ENCODE peak calls at places on chromosomes 2 and 18, in five cellular contexts. G, T, A, I and X are unnamed samples. For H3K4me1, the result is how much of the 10 kb centered on the place peaks cover.

GRCh38 chr18:45932708-45933107 is 34.4 kb downstream of the EPG5 start:
- DNase-seq in G (no peak), T (no peak), A (no peak), I (no peak), X (no peak)

GRCh38 chr2:8300905-8301304 is 381.0 kb upstream of the ID2 start:
- DNase-seq in G (no peak), T (no peak), A (no peak), I (no peak), X (no peak)

GRCh38 chr2:189096769-189097447 is 82.7 kb downstream of the COL5A2 start:
- DNase-seq in G (no peak), T (no peak), A (no peak), I (no peak), X (peak)

GRCh38 chr18:36934884-36935283 is 106.0 kb downstream of the KIAA1328 start:
- DNase-seq in G (no peak), T (no peak), A (no peak), I (no peak), X (peak)

GRCh38 chr2:25168256-25169072 is at the start of gene POMC:
- DNase-seq in G (peak), T (peak), A (no peak), I (peak), X (peak)

GRCh38 chr2:236169741-236170654 is 1.8 kb upstream of the GBX2 start:
- DNase-seq in G (peak), T (peak), A (no peak), I (no peak), X (no peak)

GRCh38 chr2:170212625-170213280 is 34.8 kb downstream of the MYO3B start:
- DNase-seq in G (no peak), T (no peak), A (no peak), I (no peak), X (no peak)

GRCh38 chr2:235066895-235067294 is 115.1 kb downstream of the SH3BP4 start:
- DNase-seq in G (no peak), T (peak), A (no peak), I (no peak), X (no peak)

GRCh38 chr2:181683518-181684453 is 3.5 kb upstream of the NEUROD1 start:
- DNase-seq in G (peak), T (peak), A (no peak), I (no peak), X (peak)

GRCh38 chr18:2534906-2535305 is 36.4 kb downstream of the METTL4 start:
- DNase-seq in G (no peak), T (no peak), A (no peak), I (no peak), X (no peak)

GRCh38 chr2:232013701-232014353 is 52.3 kb downstream of the DIS3L2 start:
- DNase-seq in G (no peak), T (no peak), A (no peak), I (no peak), X (peak)

GRCh38 chr2:108583903-108584520 is 49.7 kb downstream of the LIMS1 start:
- DNase-seq in G (no peak), T (peak), A (peak), I (peak), X (peak)

GRCh38 chr2:42314892-42315468 is 46.0 kb downstream of the COX7A2L start:
- DNase-seq in G (no peak), T (no peak), A (no peak), I (no peak), X (peak)

GRCh38 chr2:28378679-28379392 is 13.8 kb upstream of the FOSL2 start:
- DNase-seq in G (no peak), T (no peak), A (no peak), I (no peak), X (no peak)

GRCh38 chr2:172922294-172922693 is 153.4 kb upstream of the MAP3K20 start:
- DNase-seq in G (no peak), T (no peak), A (no peak), I (no peak), X (no peak)

GRCh38 chr2:45889053-45889452 is 237.6 kb downstream of the PRKCE start:
- DNase-seq in G (no peak), T (peak), A (peak), I (peak), X (peak)

GRCh38 chr2:45684756-45685155 is 33.3 kb downstream of the PRKCE start:
- DNase-seq in G (no peak), T (no peak), A (no peak), I (no peak), X (no peak)

GRCh38 chr2:85259101-85259590 is 68.6 kb downstream of the TGOLN2 start:
- DNase-seq in G (no peak), T (peak), A (no peak), I (no peak), X (no peak)

GRCh38 chr2:123415678-123416077 is 609.4 kb upstream of the CNTNAP5 start:
- DNase-seq in G (no peak), T (no peak), A (no peak), I (no peak), X (no peak)
- H3K4me1 ChIP-seq in G (under half), T (under half), A (under half), I (under half), X (under half)

DNA sequence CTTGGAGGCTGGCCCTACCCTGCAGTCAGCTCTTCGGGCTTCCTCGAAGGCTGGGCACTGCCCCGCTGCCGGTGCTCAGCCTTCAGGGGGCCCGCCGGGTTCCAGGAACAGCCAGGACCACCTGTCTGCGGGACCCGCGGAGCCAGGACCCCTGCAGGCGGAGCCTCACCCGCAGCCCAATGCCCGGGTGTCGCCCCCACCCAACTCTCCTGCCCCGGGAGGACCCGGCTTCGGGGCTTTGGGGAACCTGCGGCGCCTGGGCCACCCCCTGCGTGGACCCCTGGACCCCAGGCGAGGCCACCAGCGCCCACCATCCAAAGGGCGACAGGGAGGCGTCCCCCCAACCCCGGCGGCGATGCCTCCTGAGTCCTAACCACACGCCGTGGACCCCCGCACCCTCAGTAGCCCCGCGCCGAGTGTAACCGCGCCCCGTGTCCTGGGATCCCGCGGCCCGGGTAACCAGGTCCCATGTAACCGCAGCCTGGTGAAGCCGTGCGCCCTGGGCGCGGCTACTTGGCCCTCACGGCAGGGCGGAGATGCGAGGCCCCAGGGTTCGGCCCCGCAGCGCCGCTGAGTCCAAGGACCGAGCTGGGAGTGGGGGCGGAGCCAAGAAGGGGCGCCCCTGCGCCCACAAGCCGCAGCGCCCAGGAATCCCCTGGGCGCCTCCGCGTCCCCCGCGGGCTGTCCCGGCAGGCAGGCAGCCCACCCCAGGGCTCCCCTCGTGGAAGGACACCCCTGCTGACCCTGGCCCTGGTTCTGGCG is 11.0 kb upstream of the UBE2F start:
- DNase-seq in G (peak), T (peak), A (no peak), I (no peak), X (no peak)
- H3K4me3 ChIP-seq in G (peak), T (peak), A (peak), I (no peak), X (peak)

GRCh38 chr2:101435011-101435862 is 39.7 kb downstream of the RFX8 start:
- DNase-seq in G (peak), T (peak), A (peak), I (no peak), X (no peak)

GRCh38 chr2:101440127-101440738 is 34.7 kb downstream of the RFX8 start:
- DNase-seq in G (no peak), T (no peak), A (peak), I (no peak), X (peak)

GRCh38 chr2:101442042-101442666 is 32.8 kb downstream of the RFX8 start:
- DNase-seq in G (no peak), T (no peak), A (no peak), I (no peak), X (peak)

GRCh38 chr2:101442667-101443061 is 32.2 kb downstream of the RFX8 start:
- DNase-seq in G (no peak), T (peak), A (no peak), I (no peak), X (no peak)

GRCh38 chr2:101439716-101440115 is 35.2 kb downstream of the RFX8 start:
- DNase-seq in G (no peak), T (no peak), A (no peak), I (no peak), X (no peak)
- H3K4me1 ChIP-seq in G (under half), T (under half), A (under half), I (under half), X (under half)

DNA sequence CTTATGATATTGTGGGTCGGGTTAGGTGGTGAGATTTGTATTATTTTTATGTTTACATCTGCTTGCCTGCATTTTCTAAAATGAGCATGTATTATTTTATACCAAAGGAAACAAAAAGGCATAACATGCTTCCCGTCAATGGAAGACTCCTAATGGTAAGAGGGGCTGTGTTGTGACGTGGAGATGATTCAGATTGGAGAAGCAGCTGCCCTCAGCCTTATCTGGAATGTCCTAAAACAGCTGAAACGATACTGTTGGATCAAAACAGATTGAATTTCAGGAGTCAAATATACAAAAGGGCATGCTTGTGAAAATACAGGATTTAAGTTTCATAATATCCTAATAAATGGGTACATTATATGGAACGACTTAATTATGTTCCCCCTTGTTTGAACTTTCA is 19.0 kb downstream of the DGKD start:
- DNase-seq in G (no peak), T (no peak), A (no peak), I (no peak), X (no peak)
- H3K4me3 ChIP-seq in G (no peak), T (no peak), A (no peak), I (no peak), X (no peak)

GRCh38 chr18:25787281-25787680 is 303.1 kb downstream of the SS18 start:
- DNase-seq in G (no peak), T (no peak), A (no peak), I (no peak), X (no peak)

DNA sequence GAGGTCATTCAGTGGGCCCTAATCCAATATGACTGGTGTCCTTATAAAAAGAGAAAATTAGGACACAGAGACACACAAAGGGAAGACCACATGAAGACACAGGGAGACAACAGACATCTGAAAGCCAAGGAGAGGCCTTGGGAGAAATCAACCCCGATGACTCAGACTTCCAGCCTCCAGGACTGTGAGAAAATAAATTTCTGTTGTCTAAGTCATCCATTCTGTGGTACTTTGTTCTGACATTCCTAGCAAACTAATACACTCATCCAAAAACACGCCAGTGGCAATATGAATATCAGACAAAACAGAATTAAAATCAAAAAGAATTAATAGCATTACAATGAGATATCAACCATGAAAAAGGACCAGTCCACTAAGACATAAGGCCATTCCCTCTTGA is 303.6 kb downstream of the SS18 start:
- DNase-seq in G (no peak), T (no peak), A (no peak), I (no peak), X (peak)
- H3K4me1 ChIP-seq in G (under half), T (under half), A (under half), I (under half), X (under half)